ENCODE peak calls at places on chromosomes 12 and 14, in eight cellular contexts. M is astrocyte, I is fibroblast of lung, V is uterus, S is GM06990, R is astrocyte of the spinal cord, Y is endodermal cell, H is fibroblast of mammary gland. F is an unnamed sample.

GRCh38 chr12:26471560-26471959 is 276.2 kb downstream of the SSPN start:
- DNase-seq in M (peak), I (peak), V (no peak), S (peak), R (peak), Y (no peak), H (peak), F (peak)

GRCh38 chr14:52607061-52607460 is 54.4 kb downstream of the GPR137C start:
- DNase-seq in M (no peak), I (no peak), V (no peak), S (no peak), R (no peak), Y (no peak), H (no peak), F (no peak)

GRCh38 chr14:105207460-105207901 is 26.4 kb upstream of the NUDT14 start:
- DNase-seq in M (no peak), I (no peak), V (no peak), S (no peak), R (no peak), Y (peak), H (no peak), F (no peak)

GRCh38 chr14:77761205-77761931 is 412 bp upstream of the SNW1 start:
- DNase-seq in M (peak), I (peak), V (peak), S (no peak), R (no peak), Y (peak), H (peak), F (peak)

GRCh38 chr12:77362871-77363270 is 297.5 kb upstream of the E2F7 start:
- DNase-seq in M (no peak), I (no peak), V (no peak), S (no peak), R (no peak), Y (no peak), H (no peak), F (no peak)

GRCh38 chr14:75647650-75648049 is 13.0 kb downstream of the ERG28 start:
- DNase-seq in M (peak), I (peak), V (no peak), S (no peak), R (peak), Y (no peak), H (peak), F (peak)

GRCh38 chr12:69330475-69331473 is 17.4 kb upstream of the LYZ start:
- DNase-seq in M (no peak), I (no peak), V (no peak), S (peak), R (peak), Y (peak), H (no peak), F (peak)

GRCh38 chr14:89384023-89384422 is 33.0 kb downstream of the FOXN3 start:
- DNase-seq in M (no peak), I (no peak), V (no peak), S (peak), R (no peak), Y (peak), H (no peak), F (no peak)

DNA sequence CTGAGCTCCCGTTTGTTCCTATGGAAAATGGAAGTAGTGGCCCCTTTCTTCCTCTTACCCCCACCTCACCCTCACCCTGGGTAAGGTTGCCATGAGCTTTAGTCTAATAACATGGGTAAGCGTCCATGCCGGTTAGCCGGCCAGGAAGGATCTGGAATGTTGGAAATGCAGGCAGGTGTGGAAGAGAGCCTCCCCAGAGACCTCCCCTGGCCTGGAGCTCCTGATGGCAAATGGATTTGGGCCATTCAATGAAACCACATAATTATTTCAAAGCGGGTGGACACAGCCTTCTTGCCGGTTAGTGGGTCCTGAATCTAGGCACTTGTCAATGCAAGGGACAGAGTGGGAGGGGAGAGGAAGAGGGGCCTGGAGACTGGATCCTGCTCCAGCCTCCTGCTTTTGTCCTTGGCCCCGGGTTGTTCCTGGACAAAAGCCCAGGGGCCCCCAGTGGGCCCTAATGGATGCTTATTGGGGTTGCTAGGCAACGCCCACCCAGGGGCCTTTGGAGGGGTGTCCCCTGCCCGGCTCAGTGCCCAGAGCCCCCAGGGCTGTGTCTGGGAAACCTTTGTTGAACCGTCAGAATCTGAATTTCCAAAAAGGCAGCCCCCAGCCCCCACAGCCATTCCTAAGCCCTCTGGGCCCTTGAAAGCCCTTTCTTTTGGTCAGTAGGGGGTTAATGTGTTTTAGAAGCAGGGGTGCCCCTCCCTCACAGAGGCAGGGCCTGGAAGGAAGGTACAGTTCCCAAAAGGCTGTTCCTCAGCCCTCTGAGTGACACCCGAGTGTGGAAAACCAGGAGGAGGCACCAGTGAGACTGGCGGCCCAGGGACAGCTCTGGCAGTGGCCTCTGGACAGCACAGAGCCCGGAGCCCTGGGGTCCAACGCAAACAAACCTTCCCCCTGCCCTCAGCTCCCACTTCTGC is 19.0 kb downstream of the HHIPL1 start:
- DNase-seq in M (no peak), I (no peak), V (no peak), S (no peak), R (no peak), Y (peak), H (no peak), F (no peak)
- TF ChIP-seq CTCF in M (no peak), I (no peak), V (no peak), S (no peak), R (no peak), Y (peak), H (no peak), F (no peak)

GRCh38 chr14:96757456-96757855 is 39.7 kb upstream of the VRK1 start:
- DNase-seq in M (no peak), I (no peak), V (no peak), S (no peak), R (no peak), Y (no peak), H (no peak), F (no peak)

GRCh38 chr14:96756745-96757144 is 40.4 kb upstream of the VRK1 start:
- DNase-seq in M (no peak), I (no peak), V (no peak), S (no peak), R (no peak), Y (no peak), H (no peak), F (no peak)

GRCh38 chr14:96761066-96761465 is 36.1 kb upstream of the VRK1 start:
- DNase-seq in M (no peak), I (no peak), V (no peak), S (no peak), R (no peak), Y (no peak), H (no peak), F (no peak)

GRCh38 chr14:96764012-96764411 is 33.2 kb upstream of the VRK1 start:
- DNase-seq in M (no peak), I (no peak), V (no peak), S (no peak), R (no peak), Y (no peak), H (no peak), F (no peak)

GRCh38 chr14:96762650-96763049 is 34.5 kb upstream of the VRK1 start:
- DNase-seq in M (peak), I (peak), V (no peak), S (no peak), R (peak), Y (peak), H (peak), F (peak)
- H3K4me3 ChIP-seq in M (no peak), I (no peak), V (no peak), S (no peak), R (no peak), Y (peak), H (no peak), F (no peak)

DNA sequence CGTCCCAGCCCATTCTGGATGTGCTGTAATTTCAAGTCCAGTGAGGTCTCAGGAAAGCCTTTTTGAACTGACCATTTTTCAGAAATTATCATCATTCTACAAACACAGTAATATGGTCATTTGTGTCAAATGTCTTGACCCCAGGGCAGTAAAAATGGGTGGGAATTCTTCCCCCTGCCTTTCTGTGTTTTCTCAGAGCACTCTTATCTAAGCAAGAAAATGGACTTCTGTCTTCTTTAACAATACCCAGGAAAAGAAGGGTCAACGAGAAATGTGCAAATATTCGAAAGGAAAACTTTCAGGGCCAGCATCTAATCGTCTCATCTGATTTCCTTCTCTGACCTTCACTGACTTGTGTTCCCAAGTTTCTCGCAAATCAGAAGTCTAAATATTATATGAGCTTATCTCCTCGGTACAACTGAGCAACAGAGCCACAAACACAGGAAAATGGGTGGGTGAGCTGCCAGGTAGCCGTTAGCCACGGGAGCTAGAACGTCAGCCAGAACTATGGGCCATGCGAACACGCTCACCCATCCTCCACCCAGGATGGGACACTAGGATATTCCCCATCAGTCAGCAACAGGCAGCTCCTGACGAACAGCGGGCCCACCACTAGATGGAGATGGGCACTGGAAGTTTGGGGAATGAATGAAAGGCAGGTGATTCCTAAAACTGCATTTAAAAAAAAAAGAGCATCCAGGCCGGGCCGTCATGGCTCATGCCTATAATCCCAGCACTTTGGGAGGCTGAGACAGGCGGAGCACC is 57.1 kb downstream of the VWF start:
- DNase-seq in M (no peak), I (no peak), V (peak), S (no peak), R (no peak), Y (peak), H (peak), F (peak)
- TF ChIP-seq CTCF in M (peak), I (peak), V (peak), S (no peak), R (peak), Y (peak), H (peak), F (peak)

GRCh38 chr12:22164101-22164500 is 118.1 kb downstream of the CMAS start:
- DNase-seq in M (no peak), I (no peak), V (no peak), S (no peak), R (no peak), Y (no peak), H (no peak), F (no peak)
- H3K4me3 ChIP-seq in M (no peak), I (no peak), V (no peak), S (no peak), R (no peak), Y (no peak), H (no peak), F (no peak)

GRCh38 chr12:48924617-48925217 is 575 bp downstream of the FKBP11 start:
- DNase-seq in M (peak), I (peak), V (peak), S (peak), R (peak), Y (peak), H (peak), F (peak)
- TF ChIP-seq CTCF in M (peak), I (peak), V (peak), S (peak), R (peak), Y (peak), H (peak), F (peak)

DNA sequence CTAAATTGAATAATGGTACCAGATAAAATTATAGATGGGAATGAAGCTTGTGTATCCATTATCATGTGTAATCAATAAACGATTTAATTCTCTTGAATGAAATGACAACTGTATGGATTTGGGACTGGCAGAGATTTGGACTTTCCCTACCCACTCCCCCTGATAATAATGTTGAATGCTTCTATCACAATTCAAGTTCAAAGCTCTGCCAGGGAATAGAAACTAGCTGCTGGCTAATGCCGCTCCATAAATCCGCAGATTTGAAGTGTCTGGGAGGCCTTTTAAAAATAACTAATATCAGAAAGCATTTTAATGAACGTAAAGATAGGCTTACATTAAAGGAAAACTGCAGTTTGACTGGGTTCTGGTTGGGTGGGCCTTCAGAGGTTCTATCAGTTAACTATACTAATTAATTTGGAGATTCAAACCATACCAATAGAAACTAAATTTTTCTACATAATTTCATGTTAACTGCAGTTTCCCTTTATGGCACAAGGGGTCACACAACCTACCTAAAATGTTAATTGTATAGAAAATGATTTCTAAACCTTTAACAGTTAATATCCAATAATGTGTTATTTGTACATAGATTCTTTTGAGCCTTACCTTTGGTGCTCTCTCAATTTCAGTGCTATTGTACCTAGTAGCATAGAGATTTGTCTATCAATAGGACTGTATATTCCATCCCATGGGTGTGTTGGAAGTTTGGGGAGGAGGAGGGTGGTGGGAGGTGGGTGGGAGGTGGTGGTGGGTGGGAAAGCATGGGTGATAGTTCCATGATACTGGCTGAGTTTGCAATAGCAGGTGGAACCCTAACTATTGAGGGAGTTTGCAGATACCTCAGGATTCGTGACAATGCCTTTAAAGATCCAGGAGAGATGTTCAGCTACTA is 4.9 kb downstream of the HNRNPA1 start:
- DNase-seq in M (no peak), I (no peak), V (no peak), S (no peak), R (no peak), Y (no peak), H (no peak), F (peak)
- H3K4me3 ChIP-seq in M (no peak), I (no peak), V (no peak), S (no peak), R (no peak), Y (peak), H (no peak), F (peak)

GRCh38 chr14:86790408-86791364 is 1202.3 kb downstream of the GALC start:
- DNase-seq in M (no peak), I (peak), V (no peak), S (no peak), R (no peak), Y (peak), H (no peak), F (no peak)
- TF ChIP-seq CTCF in M (no peak), I (no peak), V (no peak), S (no peak), R (peak), Y (peak), H (no peak), F (no peak)

F was measured in fibroblast of the aortic adventitia.